ENCODE peak calls at places on chromosomes 4 and X, in five cellular contexts. V is GM12878, B is HepG2, T is H1, D is HCT116. W is an unnamed sample.

GRCh38 chrX:119236599-119237525 is 777 bp downstream of the PGRMC1 start:
- DNase-seq in V (no peak), D (no peak), B (no peak), T (no peak), W (peak; percentile 29)

GRCh38 chr4:112031712-112032328 is 113.4 kb upstream of the FAM241A start:
- DNase-seq in V (peak; percentile 13), T (no peak), D (peak; percentile 48), B (peak; percentile 25), W (peak; percentile 73)

GRCh38 chr4:65825121-65825520 is 154.8 kb upstream of the EPHA5 start:
- DNase-seq in V (no peak), B (no peak), T (no peak), D (no peak), W (no peak)

GRCh38 chr4:19791422-19792113 is 460.1 kb upstream of the SLIT2 start:
- DNase-seq in T (no peak), D (no peak), B (no peak), V (no peak), W (no peak)

GRCh38 chrX:10137516-10137915 is 19.3 kb upstream of the CLCN4 start:
- DNase-seq in D (no peak), V (no peak), T (no peak), B (no peak), W (no peak)

GRCh38 chr4:3673716-3674478 is 92.3 kb upstream of the ADRA2C start:
- DNase-seq in D (no peak), T (no peak), V (no peak), B (no peak), W (no peak)

GRCh38 chr4:113327513-113327912 is 278.1 kb downstream of the ANK2 start:
- DNase-seq in V (no peak), B (no peak), T (no peak), D (no peak), W (no peak)

GRCh38 chr4:56995525-56995924 is 16.8 kb downstream of the POLR2B start:
- DNase-seq in D (no peak), V (no peak), T (no peak), B (no peak), W (no peak)

GRCh38 chr4:161827013-161827412 is 336.8 kb downstream of the FSTL5 start:
- DNase-seq in D (no peak), V (no peak), T (no peak), B (no peak), W (no peak)

GRCh38 chr4:2790583-2791517 is 2.0 kb upstream of the SH3BP2 start:
- DNase-seq in D (no peak), V (no peak), B (no peak), T (no peak), W (no peak)

GRCh38 chr4:2412534-2412884 is 5.9 kb downstream of the ZFYVE28 start:
- DNase-seq in B (no peak), D (no peak), V (no peak), T (no peak), W (no peak)

GRCh38 chrX:50838820-50839600 is 25.0 kb upstream of the SHROOM4 start:
- DNase-seq in D (no peak), B (no peak), V (no peak), T (no peak), W (peak; percentile 30)

GRCh38 chrX:9456250-9457074 is 8.4 kb upstream of the TBL1X start:
- DNase-seq in T (no peak), B (peak; percentile 32), V (no peak), D (no peak), W (no peak)

GRCh38 chr4:162988530-162988929 is 178.2 kb downstream of the NAF1 start:
- DNase-seq in V (no peak), T (no peak), B (no peak), D (no peak), W (no peak)

GRCh38 chr4:123777297-123777859 is 380.8 kb downstream of the SPRY1 start:
- DNase-seq in B (no peak), D (no peak), V (no peak), T (no peak), W (no peak)

GRCh38 chrX:35617836-35618235 is 180.3 kb upstream of the MAGEB16 start:
- DNase-seq in D (no peak), T (no peak), B (no peak), V (no peak), W (no peak)

GRCh38 chr4:11548529-11549176 is 120.0 kb upstream of the HS3ST1 start:
- DNase-seq in B (no peak), D (peak; percentile 95), T (no peak), V (no peak), W (no peak)

GRCh38 chr4:121721700-121722099 is 24.9 kb upstream of the ANXA5 start:
- DNase-seq in V (no peak), B (no peak), D (no peak), T (no peak), W (no peak)

GRCh38 chr4:182929296-182929695 is 12.1 kb upstream of the DCTD start:
- DNase-seq in D (no peak), T (no peak), V (no peak), B (peak; percentile 39), W (no peak)

GRCh38 chr4:7041851-7042696 is 1.1 kb upstream of the TADA2B start:
- DNase-seq in T (no peak), B (no peak), V (no peak), D (no peak), W (peak; percentile 30)

GRCh38 chr4:82792912-82793649 is 5.5 kb downstream of the SCD5 start:
- DNase-seq in B (no peak), D (no peak), T (no peak), V (no peak), W (no peak)

GRCh38 chr4:114839986-114840385 is 241.4 kb downstream of the UGT8 start:
- DNase-seq in T (no peak), D (no peak), V (no peak), B (no peak), W (no peak)

GRCh38 chrX:12865359-12865758 is 1.5 kb upstream of the TLR7 start:
- DNase-seq in D (no peak), V (no peak), T (no peak), B (no peak), W (no peak)

GRCh38 chr4:182126096-182126495 is 117.1 kb upstream of the TENM3 start:
- DNase-seq in V (no peak), D (peak; percentile 2), T (no peak), B (no peak), W (no peak)

GRCh38 chr4:183628189-183628588 is 30.8 kb downstream of the RWDD4 start:
- DNase-seq in V (no peak), T (no peak), D (no peak), B (no peak), W (no peak)

GRCh38 chr4:184476660-184477059 is 2.3 kb upstream of the IRF2 start:
- DNase-seq in B (no peak), T (no peak), D (no peak), V (no peak), W (no peak)

GRCh38 chrX:30196322-30196721 is 19.0 kb upstream of the MAGEB2 start:
- DNase-seq in V (no peak), D (peak; percentile 7), T (no peak), B (no peak), W (peak; percentile 31)

GRCh38 chrX:145817299-145817665 is 347 bp upstream of the SLITRK2 start:
- DNase-seq in T (no peak), V (no peak), B (no peak), D (no peak), W (no peak)

GRCh38 chrX:20309796-20310195 is 43.1 kb upstream of the RPS6KA3 start:
- DNase-seq in T (no peak), D (no peak), V (no peak), B (no peak), W (no peak)

GRCh38 chr4:2462218-2462991 is 6.5 kb upstream of the RNF4 start:
- DNase-seq in B (peak; percentile 30), V (no peak), T (no peak), D (peak; percentile 15), W (peak; percentile 59)

GRCh38 chr4:42150653-42151567 is 1.5 kb downstream of the BEND4 start:
- DNase-seq in V (no peak), T (no peak), D (no peak), B (no peak), W (no peak)

GRCh38 chr4:176717237-176717636 is 75.5 kb downstream of the VEGFC start:
- DNase-seq in T (no peak), B (no peak), V (no peak), D (no peak), W (no peak)

GRCh38 chr4:155819066-155819465 is 47.0 kb downstream of the ASIC5 start:
- DNase-seq in D (no peak), V (no peak), T (no peak), B (no peak), W (no peak)

DNA sequence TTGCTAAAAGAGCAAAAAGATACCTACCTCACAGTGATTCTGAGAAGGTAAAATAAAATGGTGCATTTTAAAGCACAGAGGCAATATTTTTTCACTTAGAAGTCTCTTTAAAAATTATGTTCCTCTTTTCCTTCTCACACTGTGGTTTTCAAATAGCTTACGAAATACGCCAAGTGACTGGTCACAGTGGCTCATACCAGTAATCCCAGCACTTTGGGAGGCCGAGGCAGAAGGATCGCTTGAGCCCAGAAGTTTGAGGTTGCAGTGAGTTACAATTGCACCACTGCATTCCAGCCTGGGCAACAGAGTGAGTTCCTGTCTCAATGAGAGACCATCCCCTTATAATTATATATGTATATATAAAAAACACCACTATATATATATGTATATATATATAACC is 372.6 kb downstream of the FBXO8 start:
- DNase-seq in D (no peak), V (no peak), T (no peak), B (no peak), W (no peak)
- TF ChIP-seq JUND in D (no peak), V (no peak), T (no peak), B (no peak), W (no peak)

DNA sequence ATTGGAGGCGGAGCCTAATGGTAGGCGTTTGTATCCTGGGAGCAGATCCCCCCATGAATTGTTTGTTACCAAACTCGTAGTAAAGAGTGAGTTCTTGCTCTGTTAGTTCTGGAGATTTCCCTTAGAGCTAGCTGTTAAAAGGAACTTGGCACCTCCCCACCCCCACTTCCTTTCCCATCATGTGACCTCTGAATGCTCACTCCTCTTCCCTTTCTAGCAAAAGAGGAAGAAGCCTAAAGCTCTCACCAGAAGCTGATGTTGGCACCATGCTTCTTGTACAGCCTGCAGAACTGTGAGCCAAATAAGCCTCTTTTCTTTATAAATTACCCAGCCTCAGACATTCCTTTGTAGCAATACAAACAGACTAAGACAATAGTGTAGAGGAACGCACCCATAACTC is 13.8 kb upstream of the ATOH1 start:
- DNase-seq in B (no peak), D (no peak), V (no peak), T (no peak), W (no peak)
- TF ChIP-seq JUND in B (no peak), D (no peak), V (no peak), T (no peak), W (no peak)

GRCh38 chr4:15003891-15004700 is 1.8 kb downstream of the CPEB2 start:
- DNase-seq in T (no peak), B (no peak), D (no peak), V (no peak), W (no peak)

GRCh38 chr4:15003441-15003890 is 1.2 kb downstream of the CPEB2 start:
- DNase-seq in T (no peak), V (no peak), D (no peak), B (no peak), W (peak; percentile 36)

GRCh38 chr4:15001825-15002658 is at the start of gene CPEB2:
- DNase-seq in D (peak; percentile 67), T (peak; percentile 71), B (peak; percentile 86), V (peak; percentile 81), W (peak; percentile 70)

GRCh38 chr4:15002659-15003440 is 569 bp downstream of the CPEB2 start:
- DNase-seq in B (peak; percentile 29), T (no peak), V (peak; percentile 25), D (no peak), W (peak; percentile 59)

GRCh38 chr4:15001248-15001824 is 945 bp upstream of the CPEB2 start:
- DNase-seq in T (no peak), D (no peak), V (no peak), B (peak; percentile 17), W (peak; percentile 58)
- TF ChIP-seq JUND in T (no peak), D (no peak), V (no peak), B (no peak), W (no peak)

GRCh38 chrX:115563633-115564182 is 2.7 kb downstream of the PLS3 start:
- DNase-seq in T (no peak), V (no peak), D (no peak), B (no peak), W (no peak)
- TF ChIP-seq JUND in T (no peak), V (no peak), D (no peak), B (no peak), W (no peak)

W was measured in T47D.